ENCODE peak calls at places on chromosome 6, in five cellular contexts. R, H, E, T and C are unnamed samples.

GRCh38 chr6:163345931-163346330 is 68.6 kb upstream of the QKI start:
- DNase-seq in R (no peak), E (no peak), T (no peak), H (no peak), C (no peak)

GRCh38 chr6:154765273-154765672 is 32.1 kb downstream of the SCAF8 start:
- DNase-seq in H (no peak), T (no peak), E (no peak), R (no peak), C (no peak)

GRCh38 chr6:114084327-114084890 is 113.5 kb upstream of the HDAC2 start:
- DNase-seq in H (no peak), E (no peak), T (no peak), R (peak; percentile 15), C (no peak)

GRCh38 chr6:14472964-14473363 is 355.4 kb downstream of the CD83 start:
- DNase-seq in E (peak; percentile 26), T (no peak), H (peak; percentile 44), R (no peak), C (no peak)

GRCh38 chr6:29376003-29376402 is 912 bp upstream of the OR12D3 start:
- DNase-seq in R (no peak), T (peak; percentile 7), E (no peak), H (no peak), C (no peak)

GRCh38 chr6:168937061-168937460 is 316.6 kb downstream of the THBS2 start:
- DNase-seq in T (peak; percentile 18), H (peak; percentile 11), E (no peak), R (no peak), C (no peak)

GRCh38 chr6:13445005-13445743 is 42.2 kb downstream of the GFOD1 start:
- DNase-seq in R (peak; percentile 80), E (no peak), H (peak; percentile 56), T (peak; percentile 65), C (peak; percentile 58)

GRCh38 chr6:29679962-29680361 is 990 bp downstream of the ZFP57 start:
- DNase-seq in T (no peak), R (no peak), E (no peak), H (no peak), C (no peak)

GRCh38 chr6:75484535-75484934 is 9.1 kb downstream of the FILIP1 start:
- DNase-seq in R (no peak), T (no peak), H (no peak), E (no peak), C (no peak)

GRCh38 chr6:168742146-168742782 is 301.3 kb downstream of the SMOC2 start:
- DNase-seq in H (no peak), T (no peak), R (no peak), E (no peak), C (no peak)

GRCh38 chr6:35165630-35166071 is 24.5 kb upstream of the TCP11 start:
- DNase-seq in T (no peak), R (no peak), E (no peak), H (no peak), C (no peak)

GRCh38 chr6:134111062-134111677 is 58.7 kb upstream of the SLC2A12 start:
- DNase-seq in E (no peak), H (peak; percentile 68), T (peak; percentile 72), R (no peak), C (no peak)

GRCh38 chr6:3039384-3039783 is 28.9 kb upstream of the RIPK1 start:
- DNase-seq in H (no peak), R (no peak), E (no peak), T (no peak), C (no peak)

GRCh38 chr6:53328375-53328774 is 20.4 kb downstream of the ELOVL5 start:
- DNase-seq in R (no peak), T (no peak), E (no peak), H (no peak), C (no peak)

GRCh38 chr6:53330137-53330536 is 18.6 kb downstream of the ELOVL5 start:
- DNase-seq in H (no peak), E (no peak), T (no peak), R (no peak), C (no peak)

GRCh38 chr6:53325785-53326184 is 23.0 kb downstream of the ELOVL5 start:
- DNase-seq in T (no peak), E (no peak), H (no peak), R (no peak), C (no peak)

GRCh38 chr6:53327017-53327395 is 21.7 kb downstream of the ELOVL5 start:
- DNase-seq in E (no peak), R (no peak), H (no peak), T (no peak), C (no peak)

DNA sequence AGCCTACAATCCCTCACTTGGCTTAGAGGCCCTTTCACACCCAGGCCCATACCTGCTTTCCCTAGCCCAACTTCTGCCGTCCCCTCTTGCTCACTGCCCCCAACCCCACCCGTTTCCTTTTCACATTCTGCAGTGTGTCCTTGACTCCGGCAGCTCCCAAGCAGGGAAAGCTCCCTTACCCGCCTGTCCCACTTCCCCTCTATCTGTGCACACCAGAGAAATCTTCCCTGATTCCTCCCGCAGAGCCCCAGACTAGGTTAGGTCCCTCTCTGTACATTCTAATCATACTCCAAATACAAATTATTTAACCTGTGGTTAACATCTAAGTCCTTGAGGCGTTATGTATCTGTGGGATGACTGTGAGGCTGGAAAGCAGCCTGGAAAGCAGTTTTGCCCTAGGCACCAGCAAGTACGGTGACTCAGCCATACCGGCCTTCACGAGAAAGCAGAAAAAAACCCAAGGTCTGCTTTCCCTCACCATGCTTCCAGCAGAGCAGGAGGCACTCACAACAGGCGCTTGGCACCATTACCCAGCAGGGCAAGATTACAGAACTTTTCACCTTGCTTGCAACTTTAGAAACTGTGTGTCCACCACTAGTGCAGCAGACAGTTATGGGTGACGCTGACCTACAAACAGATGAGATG is 22.3 kb downstream of the ELOVL5 start:
- DNase-seq in E (no peak), T (peak; percentile 93), R (peak; percentile 21), H (peak; percentile 92), C (no peak)
- H3K4me3 ChIP-seq in E (no peak overlapping the region), T (no peak overlapping the region), R (no peak overlapping the region), H (no peak overlapping the region), C (no peak overlapping the region)

GRCh38 chr6:144330588-144330987 is 45.5 kb downstream of the UTRN start:
- DNase-seq in H (no peak), E (no peak), T (no peak), R (peak; percentile 96), C (no peak)
- H3K4me3 ChIP-seq in H (no peak overlapping the region), E (no peak overlapping the region), T (no peak overlapping the region), R (peak overlapping the region; percentile 20), C (no peak overlapping the region)

DNA sequence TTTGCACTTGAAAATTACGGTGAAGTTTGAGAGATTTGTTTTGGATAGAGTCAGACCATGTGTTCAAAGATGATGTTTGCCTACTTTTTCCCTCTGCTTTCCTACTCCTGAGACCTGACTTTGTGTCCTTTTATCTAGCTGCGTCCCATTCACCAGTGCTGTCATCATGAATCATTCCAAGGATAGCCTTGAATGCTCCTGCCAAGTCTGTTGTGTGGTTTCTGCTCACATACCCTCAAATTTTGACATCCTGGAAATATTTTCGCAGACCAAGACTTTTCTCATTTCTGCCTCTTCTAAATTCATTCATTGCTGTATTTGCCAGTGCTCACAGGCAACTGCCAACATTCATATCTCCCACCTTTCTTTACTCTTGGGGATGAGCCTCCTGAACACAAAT is 175.9 kb upstream of the SCGN start:
- DNase-seq in T (peak; percentile 62), E (no peak), H (peak; percentile 51), R (no peak), C (no peak)
- H3K4me3 ChIP-seq in T (no peak overlapping the region), E (no peak overlapping the region), H (no peak overlapping the region), R (no peak overlapping the region), C (no peak overlapping the region)

DNA sequence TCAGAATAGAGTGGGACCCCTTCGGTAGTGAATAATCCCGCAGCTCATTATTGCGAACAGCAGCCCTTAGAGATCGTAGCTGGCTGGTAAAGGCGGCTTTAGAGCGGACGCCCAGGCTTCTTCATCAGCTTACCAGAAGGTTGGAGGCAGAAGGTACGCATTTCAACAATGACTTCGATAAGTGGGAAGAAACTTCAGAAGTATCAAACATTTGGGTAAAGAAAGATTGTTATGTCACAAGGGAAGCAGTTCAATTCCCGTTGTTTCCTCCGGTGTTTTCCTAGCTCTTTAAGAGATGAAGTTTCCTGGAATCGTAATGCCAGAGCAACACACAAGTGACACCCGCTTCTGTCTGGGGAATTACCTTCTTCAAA is 119.2 kb upstream of the ZNF184 start:
- DNase-seq in E (peak; percentile 28), R (no peak), H (no peak), T (peak; percentile 18), C (no peak)
- H3K4me3 ChIP-seq in E (peak overlapping the region; percentile 52), R (no peak overlapping the region), H (peak overlapping the region; percentile 35), T (peak overlapping the region; percentile 48), C (peak overlapping the region; percentile 19)

DNA sequence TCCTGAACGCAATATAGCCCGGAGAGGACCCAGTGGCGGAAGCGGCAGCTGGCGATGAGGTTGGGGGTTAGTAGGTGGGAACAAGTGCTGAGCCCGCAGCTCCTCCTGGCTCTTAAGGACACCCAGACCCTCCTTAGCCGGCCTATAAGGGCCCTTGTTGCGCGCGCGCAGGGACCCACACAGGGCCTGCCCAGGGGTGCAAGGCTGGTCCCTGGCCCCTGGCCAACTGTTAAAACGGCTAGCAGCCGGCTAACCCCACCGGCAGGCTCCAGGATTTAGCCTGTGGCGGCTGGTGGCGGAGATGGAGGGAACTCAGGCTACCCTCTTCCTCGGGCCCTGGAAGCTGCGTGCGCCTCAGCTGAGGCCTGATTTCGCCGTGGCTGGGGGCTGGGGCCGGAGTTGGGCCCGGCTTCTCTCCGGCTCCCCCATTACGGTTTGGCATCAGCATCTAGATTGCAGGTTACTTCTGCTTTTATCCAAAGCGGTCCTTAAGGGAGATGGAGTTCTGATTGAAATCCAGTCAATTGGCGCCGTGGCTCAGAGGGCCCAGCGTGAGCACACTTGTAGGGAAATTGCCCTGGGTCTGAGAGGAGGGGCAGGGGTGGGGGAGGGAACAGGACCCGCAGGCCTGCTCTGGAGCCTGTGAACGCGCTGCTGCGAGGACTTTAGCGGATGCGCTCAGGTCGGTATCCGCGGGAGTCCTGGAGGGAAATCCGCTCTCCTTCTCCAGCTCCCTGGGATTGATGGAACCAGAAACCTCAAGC is 37.0 kb upstream of the CCDC167 start:
- DNase-seq in T (no peak), E (no peak), R (no peak), H (no peak), C (no peak)
- H3K4me3 ChIP-seq in T (no peak overlapping the region), E (peak overlapping the region; percentile 41), R (no peak overlapping the region), H (no peak overlapping the region), C (peak overlapping the region; percentile 60)

GRCh38 chr6:26477431-26477830 is 19.7 kb downstream of the BTN2A1 start:
- DNase-seq in T (no peak), E (no peak), R (no peak), H (peak; percentile 26), C (no peak)
- H3K4me3 ChIP-seq in T (no peak overlapping the region), E (no peak overlapping the region), R (no peak overlapping the region), H (no peak overlapping the region), C (no peak overlapping the region)